ENCODE peak calls at places on chromosomes 11 and 22, in five cellular contexts. K, F, E, S and L are unnamed samples.

GRCh38 chr11:6468712-6469495 is 4.8 kb downstream of the TRIM3 start:
- DNase-seq in F (peak), S (peak), E (peak), K (peak), L (peak)

GRCh38 chr11:123231777-123232176 is 36.7 kb upstream of the CLMP start:
- DNase-seq in S (no peak), K (no peak), E (no peak), F (no peak), L (no peak)

GRCh38 chr11:118572075-118572913 is at the start of gene ARCN1:
- DNase-seq in F (peak), S (peak), E (peak), K (peak), L (peak)

GRCh38 chr11:1054143-1055108 is 17.9 kb upstream of the MUC6 start:
- DNase-seq in K (no peak), S (no peak), E (peak), F (peak), L (no peak)

GRCh38 chr11:2214527-2215229 is 43.1 kb upstream of the TH start:
- DNase-seq in K (no peak), S (no peak), E (no peak), F (peak), L (no peak)

GRCh38 chr11:61164610-61165424 is 3.6 kb upstream of the VPS37C start:
- DNase-seq in E (no peak), S (no peak), F (no peak), K (no peak), L (no peak)

GRCh38 chr22:37119872-37120271 is 10.4 kb upstream of the TMPRSS6 start:
- DNase-seq in K (no peak), E (no peak), F (no peak), S (no peak), L (no peak)

GRCh38 chr11:34940026-34940677 is 23.7 kb downstream of the PDHX start:
- DNase-seq in S (peak), K (no peak), F (no peak), E (no peak), L (peak)

GRCh38 chr11:875203-875602 is 32.6 kb downstream of the TSPAN4 start:
- DNase-seq in S (no peak), F (no peak), E (no peak), K (no peak), L (no peak)

GRCh38 chr11:126930100-126930841 is 70.3 kb downstream of the KIRREL3 start:
- DNase-seq in E (no peak), K (peak), F (no peak), S (no peak), L (peak)

GRCh38 chr11:121510438-121510837 is 57.7 kb upstream of the SORL1-AS1 start:
- DNase-seq in K (no peak), S (no peak), F (no peak), E (no peak), L (no peak)

GRCh38 chr11:65479184-65480145 is 19.4 kb upstream of the MALAT1 start:
- DNase-seq in S (peak), E (peak), F (no peak), K (no peak), L (peak)

GRCh38 chr22:49958961-49959781 is 1.4 kb upstream of the PIM3 start:
- DNase-seq in S (no peak), F (peak), E (no peak), K (no peak), L (no peak)

GRCh38 chr11:120771551-120772060 is 252.3 kb upstream of the TBCEL start:
- DNase-seq in F (no peak), K (no peak), S (no peak), E (no peak), L (no peak)

GRCh38 chr11:69234740-69235710 is 58.9 kb upstream of the MYEOV start:
- DNase-seq in F (no peak), S (no peak), E (no peak), K (no peak), L (no peak)

GRCh38 chr22:28750471-28750881 is 8.6 kb downstream of the HSCB start:
- DNase-seq in K (no peak), F (no peak), E (no peak), S (peak), L (peak)

GRCh38 chr22:35656284-35656752 is 8.1 kb downstream of the APOL6 start:
- DNase-seq in K (no peak), S (no peak), F (no peak), E (no peak), L (no peak)

GRCh38 chr11:126981635-126982034 is 18.9 kb downstream of the KIRREL3 start:
- DNase-seq in F (no peak), K (no peak), E (no peak), S (no peak), L (no peak)

GRCh38 chr11:16776716-16777115 is 38.3 kb downstream of the C11orf58 start:
- DNase-seq in E (no peak), S (no peak), K (no peak), F (no peak), L (peak)

GRCh38 chr11:19660076-19660475 is 52.6 kb upstream of the NAV2 start:
- DNase-seq in S (peak), E (no peak), F (no peak), K (no peak), L (peak)

GRCh38 chr22:23395476-23396361 is 184.4 kb downstream of the IGLL1 start:
- DNase-seq in F (peak), K (no peak), S (no peak), E (peak), L (no peak)

GRCh38 chr11:89540826-89541225 is 49.7 kb upstream of the NOX4 start:
- DNase-seq in K (no peak), S (no peak), E (no peak), F (no peak), L (no peak)

GRCh38 chr22:31627223-31627731 is 34.7 kb downstream of the PISD start:
- DNase-seq in F (no peak), K (no peak), S (no peak), E (no peak), L (no peak)

GRCh38 chr22:43537019-43537585 is 125.3 kb downstream of the MPPED1 start:
- DNase-seq in E (no peak), K (no peak), F (no peak), S (no peak), L (no peak)

GRCh38 chr11:10540546-10540914 is 457 bp downstream of the RNF141 start:
- DNase-seq in S (peak), K (no peak), E (peak), F (no peak), L (peak)

GRCh38 chr11:106309070-106309684 is 231.7 kb downstream of the AASDHPPT start:
- DNase-seq in F (no peak), K (no peak), S (no peak), E (no peak), L (no peak)

GRCh38 chr22:50057868-50058311 is at the start of gene TTLL8:
- DNase-seq in K (no peak), F (no peak), S (no peak), E (no peak), L (no peak)

GRCh38 chr22:17319541-17319940 is 49.7 kb upstream of the CECR2 start:
- DNase-seq in F (no peak), S (no peak), K (no peak), E (no peak), L (no peak)

GRCh38 chr11:118290923-118291322 is 13.6 kb upstream of the CD3E start:
- DNase-seq in F (no peak), E (no peak), K (no peak), S (peak), L (no peak)